ENCODE peak calls at places on chromosomes 13 and 19, in seven cellular contexts. C, M, Y, H, T, W and S are unnamed samples.

GRCh38 chr13:90891329-90891728 is 456.2 kb upstream of the MIR17HG start:
- DNase-seq in C (no peak), M (no peak), Y (no peak), H (no peak), T (no peak), W (no peak), S (no peak)

GRCh38 chr13:80040219-80040976 is 300.5 kb downstream of the SPRY2 start:
- DNase-seq in C (no peak), M (no peak), Y (no peak), H (no peak), T (no peak), W (no peak), S (no peak)

GRCh38 chr19:15315101-15315500 is 17.2 kb downstream of the BRD4 start:
- DNase-seq in C (no peak), M (no peak), Y (no peak), H (no peak), T (no peak), W (no peak), S (no peak)

GRCh38 chr19:49407482-49408015 is 15.7 kb downstream of the PTH2 start:
- DNase-seq in C (no peak), M (no peak), Y (no peak), H (no peak), T (no peak), W (no peak), S (no peak)

GRCh38 chr13:29547135-29547534 is 48.4 kb downstream of the SLC7A1 start:
- DNase-seq in C (peak; percentile 44), M (no peak), Y (no peak), H (no peak), T (no peak), W (no peak), S (no peak)

GRCh38 chr19:47421844-47422395 is 2.6 kb upstream of the MEIS3 start:
- DNase-seq in C (peak; percentile 78), M (no peak), Y (no peak), H (no peak), T (no peak), W (no peak), S (no peak)

GRCh38 chr13:77349365-77349764 is 22.5 kb upstream of the MYCBP2 start:
- DNase-seq in C (no peak), M (no peak), Y (no peak), H (no peak), T (no peak), W (no peak), S (no peak)

GRCh38 chr13:26995159-26995558 is 176.5 kb downstream of the USP12 start:
- DNase-seq in C (no peak), M (no peak), Y (no peak), H (no peak), T (no peak), W (no peak), S (no peak)

GRCh38 chr19:56839665-56840451 is 668 bp downstream of the PEG3 start:
- DNase-seq in C (peak; percentile 99), M (peak; percentile 90), Y (peak; percentile 94), H (no peak), T (peak; percentile 97), W (peak; percentile 95), S (no peak)

GRCh38 chr13:100694722-100695644 is 20.4 kb upstream of the TMTC4 start:
- DNase-seq in C (peak; percentile 83), M (no peak), Y (no peak), H (no peak), T (peak; percentile 45), W (peak; percentile 56), S (no peak)

GRCh38 chr13:47117268-47117667 is 220.4 kb upstream of the HTR2A start:
- DNase-seq in C (no peak), M (no peak), Y (no peak), H (no peak), T (no peak), W (no peak), S (no peak)

GRCh38 chr13:101535192-101535746 is 82.8 kb downstream of the ITGBL1 start:
- DNase-seq in C (no peak), M (no peak), Y (no peak), H (no peak), T (no peak), W (no peak), S (no peak)

GRCh38 chr19:2720777-2721569 is at the start of gene DIRAS1:
- DNase-seq in C (no peak), M (peak; percentile 38), Y (no peak), H (no peak), T (peak; percentile 49), W (no peak), S (no peak)

GRCh38 chr19:2719910-2720776 is 1.0 kb downstream of the DIRAS1 start:
- DNase-seq in C (peak; percentile 70), M (peak; percentile 50), Y (no peak), H (no peak), T (peak; percentile 81), W (no peak), S (no peak)

GRCh38 chr19:2722541-2723344 is 1.6 kb upstream of the DIRAS1 start:
- DNase-seq in C (no peak), M (peak; percentile 74), Y (peak; percentile 66), H (no peak), T (peak; percentile 90), W (no peak), S (no peak)

GRCh38 chr19:2723345-2723715 is 2.2 kb upstream of the DIRAS1 start:
- DNase-seq in C (no peak), M (no peak), Y (no peak), H (no peak), T (no peak), W (no peak), S (no peak)

GRCh38 chr19:2721570-2722540 is 683 bp upstream of the DIRAS1 start:
- DNase-seq in C (no peak), M (no peak), Y (no peak), H (no peak), T (peak; percentile 25), W (no peak), S (no peak)
- H3K27ac ChIP-seq in C (no peak overlapping the region), M (peak overlapping the region; percentile 83), Y (no peak overlapping the region), H (no peak overlapping the region), T (peak overlapping the region; percentile 77), W (no peak overlapping the region), S (no peak overlapping the region)

GRCh38 chr19:55256562-55257460 is 2.0 kb downstream of the PPP6R1 start:
- DNase-seq in C (no peak), M (no peak), Y (no peak), H (no peak), T (no peak), W (no peak), S (peak; percentile 35)
- H3K4me1 ChIP-seq in C (peaks cover 7% of the 10 kb centered on the region), M (peaks cover 73% of the 10 kb centered on the region), Y (peaks cover 9% of the 10 kb centered on the region), H (peaks cover 55% of the 10 kb centered on the region), T (peaks cover 60% of the 10 kb centered on the region), W (peaks cover 8% of the 10 kb centered on the region), S (peaks cover 60% of the 10 kb centered on the region)

GRCh38 chr19:18057557-18057956 is 29.2 kb downstream of the IL12RB1 start:
- DNase-seq in C (no peak), M (peak; percentile 25), Y (no peak), H (no peak), T (peak; percentile 54), W (no peak), S (no peak)
- H3K27ac ChIP-seq in C (no peak overlapping the region), M (peak overlapping the region; percentile 86), Y (peak overlapping the region; percentile 84), H (no peak overlapping the region), T (peak overlapping the region; percentile 82), W (peak overlapping the region; percentile 77), S (no peak overlapping the region)

DNA sequence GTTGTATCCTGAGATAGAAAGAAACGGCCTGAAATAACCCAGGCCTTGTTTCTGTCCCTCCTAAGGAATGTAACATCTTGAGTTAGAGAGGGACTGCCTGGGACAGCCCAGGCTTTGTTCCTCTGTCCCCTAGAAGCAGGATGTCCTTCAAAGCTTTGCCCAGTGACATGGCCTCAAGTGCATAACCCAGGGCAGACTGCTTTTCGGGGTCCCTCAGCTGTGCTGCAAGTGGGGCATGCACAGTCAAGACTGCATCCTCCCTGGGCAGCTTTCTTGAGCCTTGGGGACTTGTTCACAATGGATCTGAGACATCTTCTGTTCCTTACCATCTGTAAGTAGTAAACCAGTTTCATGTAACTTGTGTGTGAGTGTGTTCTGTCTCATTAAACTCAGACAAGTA is 7.5 kb upstream of the EPSTI1 start:
- DNase-seq in C (no peak), M (no peak), Y (no peak), H (no peak), T (no peak), W (no peak), S (no peak)
- H3K4me1 ChIP-seq in C (no peaks in the 10 kb centered on the region), M (no peaks in the 10 kb centered on the region), Y (no peaks in the 10 kb centered on the region), H (no peaks in the 10 kb centered on the region), T (no peaks in the 10 kb centered on the region), W (no peaks in the 10 kb centered on the region), S (no peaks in the 10 kb centered on the region)

DNA sequence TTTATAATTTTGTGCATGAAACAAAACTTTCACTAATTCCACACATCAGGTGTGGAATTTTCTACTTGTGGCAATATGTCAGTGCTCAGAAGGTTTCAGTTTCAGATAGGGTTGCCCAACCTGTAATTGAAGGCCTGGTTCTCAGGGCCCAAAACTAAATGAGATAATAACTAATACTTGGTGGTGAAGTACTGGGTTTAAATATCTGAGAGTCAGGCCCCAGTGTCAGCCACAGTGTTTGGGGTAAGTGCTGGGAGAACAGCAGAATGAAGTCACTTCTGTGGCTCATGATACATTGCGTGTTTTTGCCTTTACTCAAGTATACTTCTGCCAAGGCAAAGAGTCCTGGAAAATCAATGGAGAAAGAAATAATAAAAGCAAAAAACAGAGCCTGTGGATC is 5.6 kb downstream of the SAFB start:
- DNase-seq in C (no peak), M (no peak), Y (no peak), H (no peak), T (no peak), W (no peak), S (no peak)
- H3K27ac ChIP-seq in C (no peak overlapping the region), M (peak overlapping the region; percentile 57), Y (no peak overlapping the region), H (no peak overlapping the region), T (no peak overlapping the region), W (no peak overlapping the region), S (no peak overlapping the region)

GRCh38 chr13:40442191-40442590 is 224.2 kb downstream of the FOXO1 start:
- DNase-seq in C (peak; percentile 56), M (peak; percentile 45), Y (no peak), H (no peak), T (peak; percentile 76), W (no peak), S (no peak)
- H3K4me1 ChIP-seq in C (no peaks in the 10 kb centered on the region), M (peaks cover 77% of the 10 kb centered on the region), Y (peaks cover 13% of the 10 kb centered on the region), H (peaks cover 11% of the 10 kb centered on the region), T (peaks cover 55% of the 10 kb centered on the region), W (peaks cover 16% of the 10 kb centered on the region), S (peaks cover 25% of the 10 kb centered on the region)

GRCh38 chr13:49690990-49691886 is at the start of gene EBPL:
- DNase-seq in C (peak; percentile 96), M (peak; percentile 95), Y (peak; percentile 92), H (peak; percentile 82), T (peak; percentile 96), W (peak; percentile 96), S (peak; percentile 80)

GRCh38 chr13:49693877-49694276 is 2.6 kb upstream of the EBPL start:
- DNase-seq in C (no peak), M (no peak), Y (no peak), H (no peak), T (no peak), W (no peak), S (no peak)

GRCh38 chr13:49694446-49694845 is 3.2 kb upstream of the EBPL start:
- DNase-seq in C (no peak), M (no peak), Y (no peak), H (no peak), T (no peak), W (no peak), S (no peak)

GRCh38 chr13:49693191-49693733 is 2.0 kb upstream of the EBPL start:
- DNase-seq in C (no peak), M (no peak), Y (no peak), H (no peak), T (no peak), W (no peak), S (no peak)

GRCh38 chr13:49690133-49690989 is 925 bp downstream of the EBPL start:
- DNase-seq in C (peak; percentile 3), M (no peak), Y (no peak), H (no peak), T (no peak), W (peak; percentile 42), S (no peak)
- H3K27ac ChIP-seq in C (no peak overlapping the region), M (peak overlapping the region; percentile 82), Y (peak overlapping the region; percentile 93), H (no peak overlapping the region), T (peak overlapping the region; percentile 85), W (peak overlapping the region; percentile 85), S (no peak overlapping the region)